ENCODE peak calls at places on chromosomes 5 and 9, in eight cellular contexts. L, J, E, N, A, O, W and Q are unnamed samples.

GRCh38 chr5:56306433-56307150 is 73.5 kb upstream of the ANKRD55 start:
- DNase-seq in L (no peak), J (no peak), E (no peak), N (no peak), A (no peak), O (no peak), W (no peak), Q (no peak)

GRCh38 chr9:89427621-89428221 is 70.2 kb downstream of the SEMA4D start:
- DNase-seq in L (peak; percentile 65), J (no peak), E (no peak), N (peak; percentile 71), A (peak; percentile 46), O (peak; percentile 59), W (peak; percentile 49), Q (no peak)

GRCh38 chr5:38800515-38800914 is 45.3 kb upstream of the OSMR start:
- DNase-seq in L (no peak), J (no peak), E (no peak), N (no peak), A (no peak), O (no peak), W (no peak), Q (no peak)

GRCh38 chr9:71737455-71737854 is 30.9 kb downstream of the CEMIP2 start:
- DNase-seq in L (no peak), J (no peak), E (no peak), N (no peak), A (no peak), O (no peak), W (no peak), Q (no peak)

GRCh38 chr9:134526798-134527492 is 114.7 kb upstream of the COL5A1 start:
- DNase-seq in L (no peak), J (no peak), E (no peak), N (no peak), A (no peak), O (no peak), W (no peak), Q (no peak)

GRCh38 chr5:1896602-1897376 is 14.1 kb upstream of the IRX4 start:
- DNase-seq in L (no peak), J (no peak), E (no peak), N (peak; percentile 56), A (no peak), O (no peak), W (no peak), Q (no peak)

GRCh38 chr5:97854871-97855762 is 672.1 kb upstream of the RIOK2 start:
- DNase-seq in L (no peak), J (no peak), E (no peak), N (peak; percentile 59), A (no peak), O (no peak), W (peak; percentile 72), Q (peak; percentile 51)

GRCh38 chr9:76613980-76614379 is 150.3 kb upstream of the PCA3 start:
- DNase-seq in L (no peak), J (no peak), E (no peak), N (no peak), A (no peak), O (no peak), W (no peak), Q (no peak)

GRCh38 chr9:126756876-126757415 is 47.9 kb upstream of the ZBTB43 start:
- DNase-seq in L (no peak), J (no peak), E (no peak), N (no peak), A (no peak), O (no peak), W (no peak), Q (no peak)

GRCh38 chr9:112069318-112070169 is 105.6 kb downstream of the SUSD1 start:
- DNase-seq in L (no peak), J (no peak), E (no peak), N (no peak), A (no peak), O (no peak), W (no peak), Q (no peak)

GRCh38 chr9:90872835-90873294 is 71.2 kb downstream of the SYK start:
- DNase-seq in L (no peak), J (no peak), E (no peak), N (no peak), A (no peak), O (no peak), W (no peak), Q (no peak)

GRCh38 chr5:132267166-132267739 is 9.8 kb downstream of the PDLIM4 start:
- DNase-seq in L (no peak), J (no peak), E (no peak), N (peak; percentile 47), A (no peak), O (no peak), W (no peak), Q (no peak)

GRCh38 chr9:128420060-128420650 is 502 bp upstream of the CERCAM start:
- DNase-seq in L (peak; percentile 67), J (no peak), E (peak; percentile 70), N (peak; percentile 93), A (peak; percentile 49), O (peak; percentile 63), W (peak; percentile 45), Q (peak; percentile 50)

GRCh38 chr9:123281659-123282342 is 13.4 kb upstream of the STRBP start:
- DNase-seq in L (no peak), J (no peak), E (no peak), N (no peak), A (no peak), O (no peak), W (no peak), Q (no peak)

GRCh38 chr9:103707181-103707580 is 386.9 kb upstream of the SMC2 start:
- DNase-seq in L (no peak), J (no peak), E (no peak), N (no peak), A (no peak), O (no peak), W (no peak), Q (peak; percentile 12)

GRCh38 chr5:1414311-1415058 is 30.8 kb downstream of the SLC6A3 start:
- DNase-seq in L (no peak), J (no peak), E (no peak), N (peak; percentile 60), A (no peak), O (no peak), W (no peak), Q (no peak)

GRCh38 chr5:12845549-12846159 is 941.4 kb upstream of the CTNND2 start:
- DNase-seq in L (no peak), J (no peak), E (no peak), N (no peak), A (no peak), O (no peak), W (no peak), Q (no peak)

GRCh38 chr5:10157085-10157669 is 92.5 kb downstream of the ATPSCKMT start:
- DNase-seq in L (no peak), J (no peak), E (no peak), N (no peak), A (no peak), O (no peak), W (no peak), Q (no peak)

GRCh38 chr9:88852794-88853193 is 138.5 kb upstream of the S1PR3 start:
- DNase-seq in L (no peak), J (peak; percentile 79), E (no peak), N (no peak), A (no peak), O (no peak), W (peak; percentile 95), Q (peak; percentile 92)

GRCh38 chr9:110821064-110821463 is 152.5 kb downstream of the MUSK start:
- DNase-seq in L (no peak), J (no peak), E (no peak), N (no peak), A (no peak), O (no peak), W (no peak), Q (no peak)

GRCh38 chr5:39256472-39256871 is 37.1 kb upstream of the FYB1 start:
- DNase-seq in L (no peak), J (peak; percentile 59), E (no peak), N (no peak), A (no peak), O (no peak), W (peak; percentile 89), Q (peak; percentile 86)

GRCh38 chr5:143182901-143183820 is 220.3 kb downstream of the NR3C1 start:
- DNase-seq in L (peak; percentile 53), J (no peak), E (no peak), N (no peak), A (no peak), O (no peak), W (peak; percentile 48), Q (no peak)

GRCh38 chr9:92308893-92309292 is 15.4 kb upstream of the IARS1 start:
- DNase-seq in L (no peak), J (no peak), E (no peak), N (no peak), A (no peak), O (no peak), W (peak; percentile 34), Q (no peak)

GRCh38 chr5:11528720-11529119 is 375.5 kb downstream of the CTNND2 start:
- DNase-seq in L (no peak), J (no peak), E (no peak), N (no peak), A (no peak), O (no peak), W (no peak), Q (no peak)

GRCh38 chr9:110316255-110316921 is 21.3 kb downstream of the TXNDC8 start:
- DNase-seq in L (no peak), J (no peak), E (no peak), N (no peak), A (no peak), O (no peak), W (no peak), Q (no peak)

GRCh38 chr9:94065535-94065961 is 18.7 kb upstream of the PTPDC1 start:
- DNase-seq in L (peak; percentile 46), J (peak; percentile 59), E (peak; percentile 49), N (peak; percentile 81), A (peak; percentile 46), O (peak; percentile 70), W (peak; percentile 89), Q (peak; percentile 80)

GRCh38 chr9:134624827-134625181 is 16.8 kb upstream of the COL5A1 start:
- DNase-seq in L (no peak), J (no peak), E (no peak), N (peak; percentile 20), A (no peak), O (no peak), W (peak; percentile 87), Q (peak; percentile 45)

GRCh38 chr9:122213589-122214413 is 15.0 kb downstream of the LHX6 start:
- DNase-seq in L (peak; percentile 36), J (no peak), E (peak; percentile 73), N (no peak), A (peak; percentile 19), O (no peak), W (no peak), Q (no peak)

GRCh38 chr5:383621-384020 is 59.4 kb upstream of the EXOC3 start:
- DNase-seq in L (no peak), J (no peak), E (no peak), N (no peak), A (no peak), O (no peak), W (no peak), Q (no peak)